ENCODE peak calls at places on chromosomes 2 and 18, in ten cellular contexts. V, K, B, J, X, H, O, A, R and W are unnamed samples.

GRCh38 chr18:79690071-79690470 is 10.5 kb downstream of the CTDP1 start:
- DNase-seq in V (no peak), K (no peak), B (no peak), J (no peak), X (no peak), H (no peak), O (no peak), A (no peak), R (no peak), W (no peak)

GRCh38 chr18:59469463-59470180 is 110.6 kb upstream of the LMAN1 start:
- DNase-seq in V (no peak), K (no peak), B (no peak), J (no peak), X (no peak), H (no peak), O (no peak), A (no peak), R (no peak), W (no peak)

GRCh38 chr18:5237723-5238370 is 40.8 kb upstream of the AKAIN1 start:
- DNase-seq in V (peak), K (peak), B (peak), J (peak), X (peak), H (peak), O (peak), A (peak), R (peak), W (peak)

GRCh38 chr2:173963323-173963816 is 1.8 kb downstream of the SP3 start:
- DNase-seq in V (peak), K (no peak), B (peak), J (no peak), X (peak), H (peak), O (no peak), A (no peak), R (peak), W (peak)

GRCh38 chr2:15810451-15811150 is 129.7 kb upstream of the MYCN start:
- DNase-seq in V (no peak), K (no peak), B (no peak), J (no peak), X (no peak), H (no peak), O (no peak), A (no peak), R (no peak), W (no peak)

GRCh38 chr18:79625195-79625923 is 54.2 kb upstream of the CTDP1 start:
- DNase-seq in V (peak), K (no peak), B (no peak), J (peak), X (peak), H (no peak), O (no peak), A (peak), R (no peak), W (peak)

GRCh38 chr2:182360012-182360662 is 66.7 kb downstream of the PDE1A start:
- DNase-seq in V (peak), K (peak), B (peak), J (no peak), X (no peak), H (peak), O (no peak), A (no peak), R (no peak), W (no peak)

GRCh38 chr2:154568413-154568812 is 130.1 kb upstream of the KCNJ3 start:
- DNase-seq in V (no peak), K (no peak), B (no peak), J (no peak), X (no peak), H (no peak), O (peak), A (no peak), R (no peak), W (no peak)

GRCh38 chr2:219125886-219126270 is 34.7 kb downstream of the NHEJ1 start:
- DNase-seq in V (peak), K (no peak), B (no peak), J (no peak), X (no peak), H (no peak), O (no peak), A (no peak), R (no peak), W (no peak)

GRCh38 chr18:23614891-23615290 is 28.6 kb upstream of the NPC1 start:
- DNase-seq in V (no peak), K (no peak), B (no peak), J (no peak), X (no peak), H (no peak), O (no peak), A (no peak), R (no peak), W (no peak)

GRCh38 chr2:44016282-44016681 is 20.5 kb upstream of the LRPPRC start:
- DNase-seq in V (peak), K (peak), B (peak), J (no peak), X (peak), H (peak), O (peak), A (no peak), R (no peak), W (no peak)

GRCh38 chr2:219331560-219332213 is 857 bp downstream of the RESP18 start:
- DNase-seq in V (peak), K (no peak), B (peak), J (no peak), X (no peak), H (peak), O (peak), A (peak), R (no peak), W (no peak)

GRCh38 chr2:129118296-129118695 is 799.6 kb upstream of the HS6ST1 start:
- DNase-seq in V (no peak), K (no peak), B (no peak), J (no peak), X (no peak), H (no peak), O (no peak), A (no peak), R (no peak), W (no peak)

GRCh38 chr2:118013221-118013723 is 598 bp downstream of the CCDC93 start:
- DNase-seq in V (peak), K (no peak), B (peak), J (no peak), X (peak), H (no peak), O (peak), A (peak), R (peak), W (no peak)

GRCh38 chr2:206693399-206694137 is 24.6 kb downstream of the DYTN start:
- DNase-seq in V (peak), K (peak), B (peak), J (peak), X (peak), H (peak), O (peak), A (no peak), R (no peak), W (peak)

GRCh38 chr2:160952462-160952861 is 207.8 kb upstream of the TANK start:
- DNase-seq in V (no peak), K (peak), B (no peak), J (no peak), X (no peak), H (peak), O (peak), A (no peak), R (no peak), W (no peak)

DNA sequence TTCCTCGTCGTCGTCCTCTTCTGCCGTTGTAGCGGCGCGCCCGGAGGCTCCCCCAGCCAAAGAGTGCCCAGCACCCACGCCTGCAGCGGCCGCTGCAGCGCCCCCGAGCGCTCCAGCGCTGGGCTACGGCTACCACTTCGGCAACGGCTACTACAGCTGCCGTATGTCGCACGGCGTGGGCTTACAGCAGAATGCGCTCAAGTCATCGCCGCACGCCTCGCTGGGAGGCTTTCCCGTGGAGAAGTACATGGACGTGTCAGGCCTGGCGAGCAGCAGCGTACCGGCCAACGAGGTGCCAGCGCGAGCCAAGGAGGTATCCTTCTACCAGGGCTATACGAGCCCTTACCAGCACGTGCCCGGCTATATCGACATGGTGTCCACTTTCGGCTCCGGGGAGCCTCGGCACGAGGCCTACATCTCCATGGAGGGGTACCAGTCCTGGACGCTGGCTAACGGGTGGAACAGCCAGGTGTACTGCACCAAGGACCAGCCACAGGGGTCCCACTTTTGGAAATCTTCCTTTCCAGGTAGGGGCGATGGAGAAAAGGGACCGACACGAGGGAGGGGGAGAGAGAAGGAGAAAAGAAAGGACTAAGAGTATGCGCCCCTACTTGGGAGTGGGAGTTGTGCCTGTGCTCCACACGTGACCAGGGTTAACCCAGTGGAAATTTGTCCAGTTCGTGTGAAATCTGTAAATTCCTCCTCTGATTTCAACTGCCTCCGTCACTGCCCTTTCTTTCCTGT is 796 bp downstream of the HOXD13 start:
- DNase-seq in V (no peak), K (no peak), B (peak), J (no peak), X (no peak), H (no peak), O (peak), A (no peak), R (no peak), W (no peak)
- TF ChIP-seq CTCF in V (no peak), K (no peak), B (peak), J (no peak), X (no peak), H (no peak), O (peak), A (no peak), R (no peak), W (no peak)

DNA sequence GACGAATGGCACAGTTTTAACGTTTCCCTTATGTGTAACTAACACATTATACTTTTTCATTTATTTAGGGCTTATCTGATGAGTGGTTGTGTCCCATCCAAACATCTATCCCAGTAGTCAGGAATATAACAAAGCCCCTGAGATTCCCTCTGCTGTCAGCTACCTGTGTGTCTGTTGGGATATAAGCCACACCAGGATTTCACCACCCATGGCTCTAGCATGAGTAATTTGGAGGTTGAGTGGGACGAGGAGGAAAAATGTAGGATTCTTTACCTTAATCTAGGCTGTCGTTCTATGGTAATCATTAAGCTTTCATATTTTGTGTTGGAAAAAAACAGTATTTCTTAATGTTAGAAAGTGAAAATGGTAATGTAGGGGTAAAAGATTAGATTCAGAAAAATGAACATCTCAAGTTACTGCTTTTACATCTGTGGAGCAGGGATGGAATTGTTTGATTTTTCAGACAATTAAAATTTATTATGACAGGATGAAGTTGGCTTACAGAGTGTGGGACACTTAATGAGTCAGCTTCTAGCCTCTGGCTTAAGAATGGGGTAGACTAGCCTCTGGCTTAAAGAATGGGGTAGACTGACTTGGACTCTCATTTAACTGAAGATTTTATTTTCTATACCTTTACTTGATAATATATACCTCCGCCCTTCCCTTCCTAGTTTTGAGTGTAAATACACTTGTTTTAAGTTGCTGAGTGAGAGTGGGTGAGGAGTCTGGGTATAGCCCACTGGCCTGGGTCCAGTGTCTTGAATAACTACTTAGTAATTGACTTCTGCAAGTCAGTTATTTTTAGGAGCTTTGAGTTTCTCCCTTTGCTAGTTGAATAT is 88.5 kb upstream of the RANBP2 start:
- DNase-seq in V (no peak), K (no peak), B (no peak), J (no peak), X (no peak), H (no peak), O (no peak), A (no peak), R (no peak), W (no peak)
- H3K4me3 ChIP-seq in V (no peak), K (no peak), B (no peak), J (no peak), X (peak), H (no peak), O (no peak), A (no peak), R (no peak), W (no peak)

DNA sequence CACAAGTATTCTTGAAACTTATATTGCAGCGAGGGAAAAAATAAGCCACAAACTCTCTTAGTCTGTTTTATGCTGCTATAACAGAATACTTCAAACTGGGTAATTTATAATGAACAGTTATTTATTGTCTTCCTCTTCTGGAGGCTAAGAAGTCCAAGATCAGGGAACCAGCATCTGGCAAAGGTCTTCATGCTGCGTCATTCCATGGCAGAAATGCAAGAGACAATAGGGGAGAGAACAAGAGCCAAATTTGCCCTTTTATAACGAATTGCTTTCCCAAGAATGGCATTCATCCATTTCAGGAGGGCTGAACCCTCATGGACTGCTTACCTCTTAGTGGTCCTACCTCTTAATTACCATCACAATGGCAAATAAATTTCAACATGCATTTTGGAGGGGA is 46.5 kb downstream of the MAPRE2 start:
- DNase-seq in V (no peak), K (no peak), B (no peak), J (no peak), X (no peak), H (no peak), O (no peak), A (no peak), R (no peak), W (no peak)
- TF ChIP-seq CTCF in V (no peak), K (no peak), B (no peak), J (no peak), X (no peak), H (no peak), O (no peak), A (no peak), R (no peak), W (no peak)

GRCh38 chr2:54590216-54590961 is 133.1 kb upstream of the EML6 start:
- DNase-seq in V (no peak), K (no peak), B (no peak), J (no peak), X (no peak), H (no peak), O (no peak), A (no peak), R (no peak), W (no peak)

GRCh38 chr2:54588244-54588899 is 132.2 kb downstream of the SPTBN1 start:
- DNase-seq in V (no peak), K (no peak), B (no peak), J (no peak), X (peak), H (no peak), O (no peak), A (no peak), R (no peak), W (no peak)

GRCh38 chr2:54589340-54590215 is 133.5 kb downstream of the SPTBN1 start:
- DNase-seq in V (no peak), K (no peak), B (no peak), J (no peak), X (peak), H (peak), O (no peak), A (no peak), R (no peak), W (no peak)

GRCh38 chr2:54587439-54588016 is 131.4 kb downstream of the SPTBN1 start:
- DNase-seq in V (no peak), K (no peak), B (no peak), J (no peak), X (no peak), H (no peak), O (no peak), A (no peak), R (no peak), W (no peak)

DNA sequence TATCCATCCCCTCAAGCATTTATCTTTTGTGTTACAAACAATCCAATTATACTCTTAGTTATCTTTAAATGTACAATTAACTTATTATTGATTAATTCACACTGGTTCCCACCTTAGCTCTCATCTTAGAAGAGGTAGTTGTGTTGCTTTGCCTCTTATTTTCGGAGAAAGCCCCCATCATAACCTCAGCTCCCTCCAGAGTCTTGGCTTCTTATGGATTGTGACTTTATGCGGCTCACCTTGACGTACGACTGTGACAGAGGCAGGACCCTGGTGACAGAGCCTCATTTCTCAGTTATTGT is 132.9 kb downstream of the SPTBN1 start:
- DNase-seq in V (no peak), K (no peak), B (no peak), J (no peak), X (no peak), H (no peak), O (no peak), A (no peak), R (no peak), W (no peak)
- H3K4me3 ChIP-seq in V (no peak), K (no peak), B (no peak), J (peak), X (peak), H (no peak), O (no peak), A (no peak), R (no peak), W (no peak)

DNA sequence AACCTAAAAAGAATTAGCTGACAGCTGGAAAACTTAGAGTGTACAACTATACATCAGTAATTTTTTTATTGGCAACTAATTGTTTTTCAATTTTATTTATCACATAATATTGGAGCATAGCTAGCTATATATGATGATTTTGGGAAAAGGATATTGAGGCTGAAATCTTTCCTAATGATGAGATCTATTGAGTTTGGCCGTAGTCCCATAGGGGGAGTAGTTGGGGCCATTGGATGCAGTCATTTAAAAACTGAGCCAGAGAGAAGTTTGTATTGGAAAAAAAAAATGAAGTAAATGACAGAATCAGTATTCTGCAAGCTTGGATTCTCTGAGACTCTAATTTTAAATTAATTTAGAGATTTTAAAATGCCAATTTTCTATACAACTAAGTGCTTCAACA is 179.8 kb downstream of the LTBP1 start:
- DNase-seq in V (no peak), K (no peak), B (no peak), J (no peak), X (no peak), H (no peak), O (no peak), A (no peak), R (no peak), W (no peak)
- TF ChIP-seq CTCF in V (peak), K (peak), B (no peak), J (no peak), X (peak), H (peak), O (peak), A (no peak), R (no peak), W (no peak)

GRCh38 chr18:49273201-49273880 is 187.1 kb downstream of the DYM start:
- DNase-seq in V (no peak), K (no peak), B (no peak), J (no peak), X (no peak), H (no peak), O (no peak), A (no peak), R (no peak), W (no peak)
- H3K4me3 ChIP-seq in V (no peak), K (no peak), B (no peak), J (no peak), X (no peak), H (no peak), O (no peak), A (no peak), R (no peak), W (no peak)

GRCh38 chr2:145007673-145008263 is 487.8 kb upstream of the ZEB2 start:
- DNase-seq in V (peak), K (no peak), B (peak), J (no peak), X (no peak), H (peak), O (no peak), A (no peak), R (no peak), W (no peak)

GRCh38 chr2:145010635-145011034 is 490.7 kb upstream of the ZEB2 start:
- DNase-seq in V (no peak), K (no peak), B (no peak), J (no peak), X (peak), H (no peak), O (no peak), A (no peak), R (no peak), W (no peak)

GRCh38 chr2:145012214-145012670 is 492.3 kb upstream of the ZEB2 start:
- DNase-seq in V (peak), K (no peak), B (peak), J (no peak), X (no peak), H (peak), O (peak), A (no peak), R (no peak), W (no peak)

GRCh38 chr2:145002624-145003023 is 482.7 kb upstream of the ZEB2 start:
- DNase-seq in V (no peak), K (no peak), B (no peak), J (no peak), X (no peak), H (no peak), O (no peak), A (no peak), R (no peak), W (no peak)

DNA sequence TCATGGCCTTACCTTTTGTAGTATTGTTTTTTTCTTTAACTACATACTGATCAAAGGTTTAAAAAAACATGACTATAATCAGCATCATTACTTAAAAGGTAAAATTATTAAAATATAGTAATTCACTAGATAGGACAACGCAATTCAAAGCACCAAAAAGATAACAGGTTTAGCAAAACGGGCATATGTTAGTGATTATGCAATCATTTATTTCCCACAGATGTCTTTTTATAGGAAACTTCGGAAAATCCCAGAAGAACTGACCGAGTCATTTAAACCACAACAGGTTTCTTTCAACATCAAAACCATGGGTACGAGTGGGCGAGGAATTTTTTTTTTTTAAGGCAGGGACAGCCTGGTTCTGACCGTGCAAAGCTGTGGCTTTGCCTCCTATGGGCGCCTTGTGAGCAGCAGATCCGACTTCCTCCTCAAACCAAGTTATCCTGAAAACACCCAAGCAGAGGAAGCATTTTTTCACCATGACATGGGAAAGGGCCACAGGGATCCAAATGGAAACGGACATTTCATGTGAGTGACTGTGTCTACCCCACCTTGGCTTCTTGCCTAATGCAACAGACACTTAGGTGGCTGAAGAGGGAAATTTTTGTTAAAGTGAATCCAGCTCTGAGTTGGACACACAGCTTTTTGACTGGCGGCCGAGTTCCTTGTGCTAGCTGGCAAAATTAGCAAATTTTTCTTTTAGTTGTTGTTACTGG is 487.2 kb upstream of the ZEB2 start:
- DNase-seq in V (peak), K (peak), B (peak), J (no peak), X (no peak), H (peak), O (no peak), A (no peak), R (peak), W (no peak)
- TF ChIP-seq CTCF in V (peak), K (peak), B (no peak), J (no peak), X (no peak), H (peak), O (no peak), A (no peak), R (no peak), W (no peak)